ENCODE peak calls at places on chromosomes 5 and 9, in seven cellular contexts. T, L, E, I, R, V and D are unnamed samples. For H3K36me3, the result is how much of the 10 kb centered on the place peaks cover.

GRCh38 chr5:123089971-123090640 is 1.1 kb downstream of the PRDM6 start:
- DNase-seq in T (no peak), L (no peak), E (no peak), I (no peak), R (no peak), V (peak), D (no peak)

GRCh38 chr5:167348286-167348926 is 943.0 kb upstream of the WWC1 start:
- DNase-seq in T (no peak), L (no peak), E (no peak), I (no peak), R (no peak), V (no peak), D (no peak)

GRCh38 chr5:6723122-6723885 is 10.1 kb downstream of the TENT4A start:
- DNase-seq in T (no peak), L (no peak), E (no peak), I (no peak), R (no peak), V (no peak), D (no peak)

GRCh38 chr5:29001666-29002065 is 1963.3 kb upstream of the CDH9 start:
- DNase-seq in T (no peak), L (no peak), E (no peak), I (no peak), R (no peak), V (no peak), D (no peak)

GRCh38 chr9:36093384-36093783 is 43.1 kb upstream of the GLIPR2 start:
- DNase-seq in T (no peak), L (no peak), E (no peak), I (no peak), R (no peak), V (no peak), D (no peak)

GRCh38 chr9:114691046-114691955 is 9.3 kb upstream of the TEX48 start:
- DNase-seq in T (peak), L (no peak), E (no peak), I (no peak), R (peak), V (no peak), D (peak)

GRCh38 chr5:38557309-38557710 is 864 bp upstream of the LIFR start:
- DNase-seq in T (no peak), L (peak), E (no peak), I (no peak), R (no peak), V (no peak), D (no peak)

GRCh38 chr9:99126312-99126711 is 21.4 kb downstream of the TGFBR1 start:
- DNase-seq in T (no peak), L (no peak), E (no peak), I (no peak), R (no peak), V (no peak), D (no peak)

GRCh38 chr9:90025816-90026215 is 421.0 kb downstream of the GADD45G start:
- DNase-seq in T (no peak), L (no peak), E (no peak), I (no peak), R (peak), V (no peak), D (peak)

GRCh38 chr9:94931036-94931633 is 204.6 kb downstream of the AOPEP start:
- DNase-seq in T (no peak), L (no peak), E (no peak), I (no peak), R (no peak), V (no peak), D (no peak)

GRCh38 chr5:155661859-155662258 is 648.3 kb downstream of the KIF4B start:
- DNase-seq in T (no peak), L (no peak), E (no peak), I (no peak), R (no peak), V (no peak), D (no peak)

GRCh38 chr9:73042155-73042554 is 89.3 kb upstream of the ALDH1A1 start:
- DNase-seq in T (no peak), L (no peak), E (no peak), I (no peak), R (no peak), V (no peak), D (no peak)

GRCh38 chr5:154110054-154110453 is 71.3 kb downstream of the MFAP3 start:
- DNase-seq in T (no peak), L (no peak), E (no peak), I (no peak), R (no peak), V (no peak), D (no peak)

GRCh38 chr9:137023157-137023556 is 4.9 kb downstream of the ABCA2 start:
- DNase-seq in T (no peak), L (no peak), E (no peak), I (no peak), R (no peak), V (no peak), D (no peak)

GRCh38 chr5:56246769-56247168 is 13.6 kb upstream of the ANKRD55 start:
- DNase-seq in T (no peak), L (no peak), E (no peak), I (no peak), R (no peak), V (no peak), D (no peak)

GRCh38 chr5:112691341-112691685 is 46.4 kb upstream of the APC start:
- DNase-seq in T (no peak), L (no peak), E (no peak), I (no peak), R (no peak), V (no peak), D (no peak)

GRCh38 chr9:4116091-4116581 is 183.7 kb downstream of the GLIS3 start:
- DNase-seq in T (no peak), L (no peak), E (no peak), I (no peak), R (no peak), V (no peak), D (no peak)

GRCh38 chr5:180424094-180424493 is 70.1 kb upstream of the CNOT6 start:
- DNase-seq in T (no peak), L (no peak), E (no peak), I (no peak), R (peak), V (peak), D (no peak)

GRCh38 chr5:3602713-3603502 is 7.3 kb downstream of the IRX1 start:
- DNase-seq in T (no peak), L (peak), E (no peak), I (peak), R (no peak), V (peak), D (no peak)

GRCh38 chr5:146828385-146828784 is 50.2 kb downstream of the PPP2R2B start:
- DNase-seq in T (no peak), L (no peak), E (no peak), I (no peak), R (no peak), V (no peak), D (no peak)

GRCh38 chr9:109477269-109478203 is 20.6 kb downstream of the PTPN3 start:
- DNase-seq in T (no peak), L (no peak), E (no peak), I (no peak), R (no peak), V (no peak), D (peak)

GRCh38 chr9:114155263-114155966 is at the start of gene COL27A1:
- DNase-seq in T (peak), L (peak), E (peak), I (peak), R (peak), V (peak), D (peak)

GRCh38 chr5:14871084-14871572 is 450 bp downstream of the ANKH start:
- DNase-seq in T (no peak), L (peak), E (peak), I (peak), R (no peak), V (peak), D (peak)

GRCh38 chr5:149485655-149486615 is 65.3 kb downstream of the CSNK1A1 start:
- DNase-seq in T (peak), L (peak), E (peak), I (peak), R (peak), V (no peak), D (peak)

GRCh38 chr9:92614763-92615441 is 55.0 kb downstream of the IPPK start:
- DNase-seq in T (no peak), L (no peak), E (no peak), I (no peak), R (no peak), V (no peak), D (no peak)

GRCh38 chr9:92612816-92613215 is 57.1 kb downstream of the IPPK start:
- DNase-seq in T (no peak), L (no peak), E (no peak), I (no peak), R (no peak), V (no peak), D (no peak)

GRCh38 chr9:92615790-92616189 is 54.1 kb downstream of the IPPK start:
- DNase-seq in T (no peak), L (no peak), E (no peak), I (no peak), R (no peak), V (no peak), D (no peak)

GRCh38 chr9:92613268-92614122 is 56.4 kb downstream of the IPPK start:
- DNase-seq in T (no peak), L (no peak), E (no peak), I (no peak), R (no peak), V (no peak), D (no peak)

DNA sequence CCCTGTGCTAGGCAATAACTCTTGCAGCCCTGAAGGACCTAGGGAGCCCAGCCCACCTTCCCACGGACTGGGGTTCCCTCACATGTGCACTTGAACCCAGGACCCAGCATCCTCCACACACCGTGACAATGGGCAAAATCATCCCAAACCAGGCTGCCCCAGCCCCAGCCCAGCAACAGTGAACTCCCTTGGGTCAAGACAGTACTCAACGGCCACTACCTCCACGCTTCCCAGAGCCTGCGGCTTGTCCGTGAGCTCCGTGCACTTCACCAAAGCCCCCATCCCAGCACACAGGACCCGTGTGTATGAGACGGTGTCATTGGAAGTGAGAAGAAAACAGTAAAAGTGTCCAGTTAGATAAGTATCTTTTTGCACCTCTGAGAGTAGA is 55.8 kb downstream of the IPPK start:
- DNase-seq in T (no peak), L (no peak), E (no peak), I (no peak), R (no peak), V (no peak), D (no peak)
- H3K36me3 ChIP-seq in T (under half), L (under half), E (under half), I (half or more), R (half or more), V (under half), D (under half)

GRCh38 chr9:121322037-121322736 is 47.9 kb downstream of the STOM start:
- DNase-seq in T (no peak), L (no peak), E (no peak), I (no peak), R (peak), V (no peak), D (no peak)

GRCh38 chr9:121321039-121321503 is 49.0 kb downstream of the STOM start:
- DNase-seq in T (peak), L (no peak), E (no peak), I (no peak), R (peak), V (no peak), D (no peak)

GRCh38 chr9:121323449-121324151 is 46.5 kb downstream of the STOM start:
- DNase-seq in T (no peak), L (no peak), E (no peak), I (no peak), R (no peak), V (no peak), D (no peak)

GRCh38 chr9:121324316-121324715 is 45.7 kb downstream of the STOM start:
- DNase-seq in T (no peak), L (no peak), E (no peak), I (no peak), R (no peak), V (no peak), D (no peak)

DNA sequence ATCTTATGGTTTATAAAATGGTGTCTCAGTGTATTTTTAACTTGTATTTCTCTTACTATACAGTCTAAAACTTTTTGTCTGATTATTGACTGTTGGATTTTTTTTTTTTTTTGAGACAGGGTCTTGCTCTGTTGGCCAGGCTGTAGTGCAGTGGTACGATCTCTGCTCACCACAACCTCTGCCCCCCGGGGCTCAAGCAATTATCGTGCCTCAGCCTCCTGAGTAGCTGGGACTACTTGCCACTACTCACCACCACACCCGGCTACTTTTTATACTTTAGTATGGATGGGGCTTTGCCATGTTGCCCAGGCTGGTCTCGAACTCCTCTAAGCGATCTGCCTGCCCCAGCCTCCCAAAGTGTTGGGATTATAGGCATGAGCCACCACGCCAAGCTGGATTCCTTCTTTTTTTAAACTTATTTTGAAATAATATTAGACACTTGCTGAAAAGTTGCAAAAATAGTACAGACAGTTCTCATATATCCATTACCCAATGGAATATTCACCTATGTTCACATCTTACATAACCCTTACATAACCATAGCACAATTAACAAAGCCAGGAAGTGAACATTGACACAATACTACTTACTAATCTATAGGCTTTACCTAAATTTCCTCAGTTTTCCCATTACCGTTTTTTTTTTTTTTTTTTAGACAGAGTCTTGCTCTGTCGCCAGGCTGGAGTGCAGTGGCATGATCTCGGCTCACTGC is 47.2 kb downstream of the STOM start:
- DNase-seq in T (no peak), L (no peak), E (no peak), I (no peak), R (no peak), V (no peak), D (no peak)
- H3K36me3 ChIP-seq in T (half or more), L (under half), E (under half), I (half or more), R (half or more), V (under half), D (under half)

DNA sequence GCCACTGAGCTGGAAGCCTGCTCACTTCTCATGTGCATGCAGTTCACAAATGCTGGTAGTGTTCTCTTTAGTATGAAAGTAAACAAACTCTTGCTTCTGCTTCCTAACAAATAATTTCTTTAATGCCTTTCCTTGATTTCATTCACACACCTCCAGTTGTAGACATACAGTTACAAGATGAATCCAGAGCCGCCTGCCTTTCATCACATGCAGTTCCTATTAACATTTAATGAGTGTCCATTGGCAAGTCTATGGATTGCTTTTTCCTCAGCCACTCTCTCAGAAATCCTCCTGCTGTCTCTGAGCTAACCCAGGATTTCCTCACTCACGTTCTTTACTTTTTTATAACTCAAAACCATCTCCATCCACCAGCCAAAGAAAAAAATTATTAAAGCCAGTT is 408.6 kb downstream of the BNC2 start:
- DNase-seq in T (no peak), L (no peak), E (no peak), I (no peak), R (no peak), V (no peak), D (no peak)
- H3K36me3 ChIP-seq in T (under half), L (under half), E (under half), I (under half), R (under half), V (under half), D (under half)

DNA sequence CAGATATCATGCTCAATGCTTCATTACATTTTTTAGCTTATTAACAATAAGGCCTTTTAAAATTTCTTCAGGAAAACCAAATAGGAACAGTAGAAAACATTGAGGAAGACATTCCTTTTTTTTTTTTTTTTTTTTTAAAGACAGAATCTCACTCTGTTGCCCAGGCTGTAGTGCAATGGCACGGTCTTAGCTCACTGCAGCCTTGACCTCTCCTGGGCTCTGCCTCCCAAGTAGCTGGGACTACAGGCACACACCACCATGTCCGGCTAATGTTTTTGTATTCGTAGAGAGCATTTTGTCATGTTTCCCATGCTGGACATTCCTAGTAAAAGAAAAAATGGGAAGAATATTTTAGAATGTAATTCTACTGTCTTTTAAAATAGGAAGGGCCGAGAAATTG is 60.3 kb downstream of the LMNB1 start:
- DNase-seq in T (no peak), L (no peak), E (no peak), I (no peak), R (no peak), V (no peak), D (no peak)
- H3K36me3 ChIP-seq in T (half or more), L (under half), E (under half), I (under half), R (under half), V (under half), D (under half)

DNA sequence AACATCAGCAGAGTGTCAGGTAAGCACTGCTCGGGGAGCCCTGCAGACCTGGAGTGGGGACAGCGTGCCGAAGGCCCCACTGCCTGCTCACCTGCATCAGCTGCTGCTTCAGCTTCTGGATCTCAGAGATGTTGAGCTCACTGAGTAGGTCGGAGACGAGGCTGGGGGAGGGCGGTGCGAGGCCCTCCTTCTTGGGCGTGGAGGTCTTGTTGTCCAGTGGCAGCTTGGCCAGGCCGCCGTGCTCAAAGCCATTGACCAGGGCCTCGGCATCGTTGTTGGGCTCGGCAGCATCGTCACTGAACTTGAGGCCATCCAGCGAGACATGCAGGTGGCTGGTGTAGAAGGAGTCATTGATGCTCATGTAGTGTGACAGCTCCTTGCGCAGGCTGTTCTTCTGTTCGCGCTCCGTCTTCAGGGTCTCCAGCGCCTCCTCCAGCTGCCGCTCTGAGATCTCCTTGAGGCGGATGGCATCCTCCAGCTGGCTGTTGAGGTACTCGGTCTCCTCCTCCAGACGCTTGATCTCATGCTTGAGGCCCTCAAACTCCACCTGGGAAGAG is 44.3 kb downstream of the BICD2 start:
- DNase-seq in T (no peak), L (no peak), E (no peak), I (no peak), R (no peak), V (no peak), D (no peak)
- H3K36me3 ChIP-seq in T (half or more), L (under half), E (under half), I (half or more), R (half or more), V (under half), D (under half)

GRCh38 chr9:2631263-2631662 is 9.7 kb downstream of the VLDLR start:
- DNase-seq in T (no peak), L (no peak), E (no peak), I (no peak), R (no peak), V (no peak), D (no peak)
- H3K36me3 ChIP-seq in T (under half), L (under half), E (under half), I (under half), R (under half), V (under half), D (under half)